ENCODE peak calls at places on chromosomes 5 and 9, in five cellular contexts. R, H, U, B and P are unnamed samples.

GRCh38 chr5:35863159-35863558 is 6.5 kb downstream of the IL7R start:
- DNase-seq in R (no peak), H (no peak), U (no peak), B (peak; percentile 70), P (no peak)

GRCh38 chr9:130537346-130538050 is 41.9 kb upstream of the FUBP3 start:
- DNase-seq in R (no peak), H (no peak), U (no peak), B (peak; percentile 7), P (no peak)

GRCh38 chr5:165497707-165498106 is 1992.3 kb downstream of the MAT2B start:
- DNase-seq in R (no peak), H (peak; percentile 34), U (no peak), B (peak; percentile 34), P (no peak)

GRCh38 chr9:137298401-137298982 is 3.6 kb downstream of the NRARP start:
- DNase-seq in R (peak; percentile 71), H (peak; percentile 35), U (no peak), B (no peak), P (no peak)

GRCh38 chr5:52789378-52789777 is 1.7 kb downstream of the ITGA1 start:
- DNase-seq in R (no peak), H (no peak), U (no peak), B (no peak), P (no peak)

GRCh38 chr9:76744336-76744735 is 19.9 kb upstream of the PCA3 start:
- DNase-seq in R (no peak), H (no peak), U (no peak), B (no peak), P (no peak)

GRCh38 chr5:181203842-181204560 is 995 bp downstream of the TRIM7 start:
- DNase-seq in R (no peak), H (peak; percentile 67), U (peak; percentile 32), B (no peak), P (no peak)

GRCh38 chr5:34524123-34524522 is 132.0 kb upstream of the RAI14 start:
- DNase-seq in R (no peak), H (no peak), U (peak; percentile 50), B (peak; percentile 35), P (no peak)

GRCh38 chr9:135116892-135117680 is 29.6 kb downstream of the OLFM1 start:
- DNase-seq in R (no peak), H (no peak), U (no peak), B (no peak), P (no peak)

GRCh38 chr5:131589510-131590348 is 45.3 kb downstream of the RAPGEF6 start:
- DNase-seq in R (peak; percentile 56), H (peak; percentile 69), U (peak; percentile 80), B (peak; percentile 63), P (peak; percentile 42)

DNA sequence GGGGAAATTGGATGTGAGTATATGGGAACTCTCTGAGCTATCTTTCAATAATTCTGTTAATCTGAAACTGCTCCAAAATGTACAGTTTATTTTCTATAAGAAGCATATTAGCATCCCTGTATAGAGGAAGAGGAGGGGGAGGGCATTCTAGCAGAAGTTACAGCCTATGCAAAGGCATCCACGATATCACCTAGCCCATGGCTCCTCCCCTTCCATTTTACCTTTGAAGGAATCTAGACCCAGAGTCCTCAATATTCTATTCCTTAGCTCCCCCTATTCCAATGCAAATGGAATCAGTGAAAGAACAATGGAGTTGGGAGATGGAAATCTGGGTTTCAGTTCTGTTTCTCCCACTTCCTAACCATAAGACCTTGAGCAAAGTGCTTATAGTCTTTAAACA is 132.9 kb upstream of the IFNE start:
- DNase-seq in R (no peak), H (no peak), U (no peak), B (no peak), P (no peak)
- H2AK5ac ChIP-seq in R (no peak overlapping the region), H (no peak overlapping the region), U (no peak overlapping the region), B (no peak overlapping the region), P (no peak overlapping the region)

DNA sequence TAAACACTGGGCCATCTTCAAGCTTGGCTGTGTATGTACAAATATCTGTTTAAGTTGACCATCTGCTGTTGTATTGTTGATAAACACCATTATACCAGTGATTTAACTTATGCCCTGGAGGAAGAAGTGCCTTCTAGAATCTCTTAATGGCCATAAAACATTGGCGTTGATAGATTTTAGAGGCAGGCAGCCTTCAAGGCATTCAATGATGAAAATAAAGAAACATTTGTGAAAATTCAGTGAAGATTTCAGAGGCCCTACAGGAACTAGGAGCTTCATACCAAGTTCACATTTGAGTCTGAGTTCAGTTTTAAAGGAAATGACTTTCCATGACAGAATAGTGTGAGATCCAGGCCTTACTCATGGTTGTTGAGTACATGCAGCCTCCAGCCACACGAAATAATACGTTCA is 52.2 kb downstream of the MAP1B start:
- DNase-seq in R (no peak), H (no peak), U (peak; percentile 78), B (no peak), P (no peak)
- H2BK12ac ChIP-seq in R (no peak overlapping the region), H (no peak overlapping the region), U (peak overlapping the region; percentile 71), B (no peak overlapping the region), P (no peak overlapping the region)

GRCh38 chr9:3457171-3457570 is 68.6 kb downstream of the RFX3 start:
- DNase-seq in R (no peak), H (no peak), U (no peak), B (no peak), P (no peak)
- H4K91ac ChIP-seq in R (no peak overlapping the region), H (no peak overlapping the region), U (no peak overlapping the region), B (no peak overlapping the region), P (no peak overlapping the region)

DNA sequence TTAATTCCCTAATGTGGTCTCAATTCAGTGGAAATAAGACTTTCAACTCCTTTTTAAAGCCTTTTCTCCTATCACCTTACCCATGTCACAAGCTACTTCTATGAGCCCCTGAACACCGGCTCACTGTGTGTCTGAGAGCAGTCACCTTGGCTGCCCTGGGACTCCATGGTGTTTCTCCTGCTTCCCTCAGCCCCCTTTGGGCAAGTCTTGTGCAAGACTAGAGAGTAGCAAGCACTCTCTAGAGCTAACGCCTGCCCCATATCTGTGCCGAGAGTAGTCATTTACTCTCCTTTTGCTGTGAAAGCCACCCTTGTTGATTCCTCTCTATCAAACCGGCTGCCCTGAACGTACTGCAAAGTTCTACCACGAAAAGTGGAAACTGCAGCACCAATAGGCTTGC is 77.9 kb upstream of the DAB2 start:
- DNase-seq in R (no peak), H (no peak), U (no peak), B (no peak), P (no peak)
- H2AK5ac ChIP-seq in R (no peak overlapping the region), H (no peak overlapping the region), U (peak overlapping the region; percentile 21), B (no peak overlapping the region), P (no peak overlapping the region)

DNA sequence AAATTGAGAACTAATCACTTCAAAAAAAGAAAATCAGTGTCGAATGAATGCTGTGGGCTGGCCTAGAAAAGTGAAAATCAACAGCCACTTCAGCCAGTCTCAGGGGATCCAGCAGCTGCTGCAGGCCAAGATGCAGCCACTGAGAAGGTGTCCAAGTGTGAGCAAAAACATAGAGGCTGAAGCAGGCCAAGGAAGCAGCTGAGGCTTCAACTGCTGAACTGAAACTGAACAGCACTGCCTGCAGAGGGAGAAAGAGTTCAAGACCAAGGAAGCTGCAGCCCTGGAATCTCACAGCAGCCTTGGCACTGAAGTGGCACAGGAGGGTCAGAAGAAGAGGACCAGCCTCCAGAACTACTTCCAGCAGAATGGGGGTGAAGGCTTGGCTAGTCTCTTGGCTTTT is 15.8 kb upstream of the SLC36A3 start:
- DNase-seq in R (no peak), H (peak; percentile 43), U (peak; percentile 17), B (peak; percentile 16), P (no peak)
- H2BK12ac ChIP-seq in R (no peak overlapping the region), H (no peak overlapping the region), U (no peak overlapping the region), B (no peak overlapping the region), P (no peak overlapping the region)

DNA sequence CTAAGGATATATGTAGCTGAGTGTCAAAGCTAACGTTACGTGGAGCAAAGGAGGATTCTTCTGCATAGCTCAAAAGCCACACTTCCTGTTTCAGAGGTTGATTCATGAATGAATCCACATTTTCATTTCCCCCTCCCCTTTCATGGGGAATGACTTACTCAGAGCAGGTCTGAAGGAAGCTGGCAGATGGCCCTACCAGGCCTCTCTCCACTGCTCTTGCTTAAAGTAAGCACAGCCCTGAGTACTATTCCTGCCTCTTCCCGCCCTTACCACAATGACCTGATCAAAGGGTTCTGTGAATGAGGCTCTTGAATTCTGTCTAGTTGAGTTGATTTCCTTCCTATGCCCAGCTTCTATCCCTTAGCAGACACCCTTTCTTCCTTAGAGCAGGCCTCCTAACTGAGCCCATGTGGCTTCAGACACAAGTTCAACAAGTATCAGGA is 6.3 kb downstream of the IGIP start:
- DNase-seq in R (no peak), H (no peak), U (peak; percentile 64), B (no peak), P (no peak)
- H4K91ac ChIP-seq in R (no peak overlapping the region), H (no peak overlapping the region), U (no peak overlapping the region), B (no peak overlapping the region), P (no peak overlapping the region)

GRCh38 chr9:79778581-79778980 is 206.8 kb downstream of the TLE4 start:
- DNase-seq in R (no peak), H (no peak), U (no peak), B (peak; percentile 70), P (no peak)
- H2AK5ac ChIP-seq in R (no peak overlapping the region), H (no peak overlapping the region), U (no peak overlapping the region), B (no peak overlapping the region), P (no peak overlapping the region)

DNA sequence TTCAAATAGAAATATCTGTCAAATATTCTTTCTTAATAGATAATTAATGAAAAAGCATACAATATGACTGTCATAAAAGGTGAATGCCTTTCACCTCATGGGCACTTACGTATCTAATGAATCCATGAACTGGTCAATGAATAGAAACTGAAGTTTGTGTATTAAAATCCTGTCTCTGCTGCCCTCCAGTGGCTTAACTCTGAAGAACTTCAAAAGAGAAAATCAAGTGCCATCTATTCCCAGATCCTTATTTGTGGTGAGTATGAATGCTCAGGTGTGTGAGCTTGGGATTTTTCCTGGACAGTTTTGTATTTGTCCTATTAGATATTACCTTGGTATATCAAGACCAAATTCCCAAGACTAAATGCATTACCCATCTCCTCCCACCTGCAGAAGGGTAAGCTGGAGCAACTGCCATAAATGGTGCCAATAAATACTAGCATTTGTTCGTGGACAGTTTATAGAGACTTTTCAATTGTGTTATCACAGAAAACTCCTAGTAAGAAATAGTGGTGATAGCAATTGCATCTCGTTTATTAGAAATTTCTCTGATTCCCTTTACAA is 44.0 kb upstream of the SVEP1 start:
- DNase-seq in R (peak; percentile 51), H (no peak), U (peak; percentile 76), B (peak; percentile 87), P (peak; percentile 70)
- H2BK12ac ChIP-seq in R (no peak overlapping the region), H (no peak overlapping the region), U (no peak overlapping the region), B (no peak overlapping the region), P (no peak overlapping the region)

DNA sequence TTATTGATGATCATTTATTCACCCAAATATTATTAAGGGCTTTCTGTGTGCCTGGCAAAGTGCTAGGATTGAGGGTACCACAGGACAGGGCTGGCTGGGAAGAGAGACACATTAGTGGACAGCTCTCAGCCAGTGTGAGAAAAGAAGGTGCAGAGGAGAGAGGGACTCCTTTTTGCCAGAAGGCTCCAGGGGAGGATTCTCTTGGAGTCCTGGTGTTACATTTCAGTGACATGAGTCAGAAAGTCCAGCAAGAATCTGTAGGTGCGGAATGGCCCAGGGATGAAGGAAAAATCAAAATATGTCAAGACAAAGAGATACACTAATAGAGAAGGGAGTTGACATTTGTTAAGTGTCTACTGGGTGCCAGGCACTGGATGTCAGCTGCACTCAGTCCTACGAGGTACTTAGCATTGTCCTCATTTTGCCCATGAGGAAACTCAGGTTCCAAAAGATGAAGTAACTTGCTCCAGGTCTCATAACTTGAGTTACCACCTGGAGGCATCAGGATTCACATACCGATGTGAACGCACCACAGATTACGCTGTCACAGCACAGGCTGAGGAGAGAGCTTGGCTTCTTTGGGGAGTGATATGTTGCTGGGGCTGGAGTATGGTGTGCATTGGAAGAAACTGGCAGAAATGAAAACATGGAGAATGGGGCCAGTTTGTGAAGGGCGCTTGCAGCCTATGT is 60.5 kb downstream of the RASGRF2 start:
- DNase-seq in R (no peak), H (no peak), U (peak; percentile 33), B (peak; percentile 98), P (no peak)
- H4K91ac ChIP-seq in R (no peak overlapping the region), H (no peak overlapping the region), U (no peak overlapping the region), B (peak overlapping the region; percentile 56), P (no peak overlapping the region)

GRCh38 chr5:39732166-39732565 is 307.4 kb upstream of the DAB2 start:
- DNase-seq in R (no peak), H (no peak), U (no peak), B (no peak), P (no peak)
- H2AK5ac ChIP-seq in R (no peak overlapping the region), H (no peak overlapping the region), U (no peak overlapping the region), B (no peak overlapping the region), P (no peak overlapping the region)